ENCODE peak calls at places on chromosomes 3 and 15, in seven cellular contexts. F is GM13977; K is kidney tubule cell; H is T-helper 2 cell; P is activated CD8-positive, alpha-beta memory T cell treated with anti-CD3 and anti-CD28 coated beads for 48 hours; L is NCI-H1436; Q is cardiac fibroblast. C is an unnamed sample.

GRCh38 chr3:48656841-48657281 is 5.8 kb downstream of the CELSR3 start:
- DNase-seq in H (no peak), L (no peak), F (no peak), Q (peak), P (no peak), K (no peak), C (no peak)

GRCh38 chr3:10930641-10931040 is 61.9 kb upstream of the SLC6A1 start:
- DNase-seq in Q (no peak), F (no peak), P (no peak), L (no peak), K (no peak), H (no peak), C (no peak)

GRCh38 chr15:72796515-72797337 is 13.2 kb upstream of the ADPGK start:
- DNase-seq in H (no peak), L (peak), P (no peak), Q (peak), K (peak), F (peak), C (peak)

GRCh38 chr3:38149701-38150100 is 11.2 kb downstream of the MYD88 start:
- DNase-seq in P (no peak), L (no peak), K (no peak), Q (no peak), H (no peak), F (no peak), C (no peak)

GRCh38 chr3:136249091-136249490 is 1.0 kb upstream of the PCCB start:
- DNase-seq in P (no peak), Q (no peak), F (no peak), L (no peak), K (no peak), H (no peak), C (no peak)

GRCh38 chr15:88300861-88301260 is 44.3 kb upstream of the NTRK3 start:
- DNase-seq in P (no peak), Q (no peak), L (no peak), F (no peak), K (no peak), H (no peak), C (no peak)

GRCh38 chr3:170469151-170470062 is 50.7 kb downstream of the CLDN11 start:
- DNase-seq in P (no peak), Q (no peak), F (no peak), H (no peak), L (peak), K (peak), C (no peak)

GRCh38 chr3:65126527-65127440 is 439.0 kb upstream of the ADAMTS9 start:
- DNase-seq in F (no peak), H (no peak), K (peak), P (no peak), Q (peak), L (no peak), C (no peak)